ENCODE peak calls at places on chromosomes 7 and 10, in five cellular contexts. Q is T-helper 1 cell, M is cardiac fibroblast, P is hepatic stellate cell, T is RWPE1. J is an unnamed sample.

GRCh38 chr10:30359373-30360206 is 10.5 kb upstream of the MTPAP start:
- DNase-seq in Q (peak; percentile 46), M (peak; percentile 66), P (peak; percentile 62), T (peak; percentile 39), J (peak; percentile 47)

GRCh38 chr10:31912898-31913847 is 15.5 kb downstream of the ARHGAP12 start:
- DNase-seq in Q (no peak), M (peak; percentile 21), P (no peak), T (no peak), J (no peak)

GRCh38 chr7:34558026-34558425 is 100.0 kb upstream of the NPSR1 start:
- DNase-seq in Q (no peak), M (no peak), P (no peak), T (no peak), J (no peak)

GRCh38 chr10:4384254-4384653 is 441.8 kb upstream of the AKR1E2 start:
- DNase-seq in Q (no peak), M (no peak), P (no peak), T (no peak), J (no peak)

GRCh38 chr10:128084364-128084763 is 41.9 kb downstream of the MKI67 start:
- DNase-seq in Q (no peak), M (no peak), P (no peak), T (no peak), J (no peak)

GRCh38 chr10:103699611-103700435 is 155.6 kb downstream of the SH3PXD2A start:
- DNase-seq in Q (no peak), M (no peak), P (no peak), T (no peak), J (no peak)

GRCh38 chr10:1668347-1668746 is 69.0 kb downstream of the ADARB2 start:
- DNase-seq in Q (no peak), M (no peak), P (no peak), T (no peak), J (no peak)

GRCh38 chr10:35268791-35269257 is 67.5 kb upstream of the CCNY start:
- DNase-seq in Q (no peak), M (no peak), P (no peak), T (no peak), J (no peak)

GRCh38 chr7:11557627-11558026 is 274.4 kb downstream of the THSD7A start:
- DNase-seq in Q (no peak), M (peak; percentile 32), P (no peak), T (peak; percentile 13), J (no peak)

J was measured in T-cell.